ENCODE peak calls at places on chromosomes 4 and X, in five cellular contexts. R is mesenchymal stem cell, E is trophoblast cell, B is neuronal stem cell, G is H1. Y is an unnamed sample.

GRCh38 chr4:127623755-127624087 is 9.0 kb upstream of the INTU start:
- DNase-seq in R (peak; percentile 26), E (peak; percentile 9), B (no peak), G (no peak), Y (no peak)

GRCh38 chr4:123622572-123622971 is 226.0 kb downstream of the SPRY1 start:
- DNase-seq in R (no peak), E (no peak), B (no peak), G (no peak), Y (no peak)

GRCh38 chrX:703466-704210 is 73.0 kb downstream of the SHOX start:
- DNase-seq in R (no peak), E (peak; percentile 79), B (no peak), G (no peak), Y (no peak)

GRCh38 chr4:171629737-171630136 is 183.5 kb upstream of the GALNTL6 start:
- DNase-seq in R (no peak), E (peak; percentile 41), B (no peak), G (no peak), Y (peak; percentile 83)

GRCh38 chr4:159413252-159413941 is 310.5 kb downstream of the RAPGEF2 start:
- DNase-seq in R (no peak), E (no peak), B (no peak), G (no peak), Y (no peak)

GRCh38 chr4:15586046-15586445 is 69.1 kb downstream of the FBXL5 start:
- DNase-seq in R (no peak), E (no peak), B (no peak), G (no peak), Y (no peak)

GRCh38 chr4:36056128-36056527 is 188.2 kb downstream of the ARAP2 start:
- DNase-seq in R (no peak), E (no peak), B (no peak), G (no peak), Y (no peak)

GRCh38 chr4:33841120-33841519 is 2403.2 kb downstream of the ARAP2 start:
- DNase-seq in R (no peak), E (no peak), B (no peak), G (no peak), Y (no peak)

GRCh38 chr4:106369456-106370060 is 980 bp upstream of the GIMD1 start:
- DNase-seq in R (peak; percentile 78), E (peak; percentile 68), B (peak; percentile 45), G (peak; percentile 17), Y (peak; percentile 38)

GRCh38 chr4:67624939-67625338 is 66.4 kb downstream of the STAP1 start:
- DNase-seq in R (no peak), E (no peak), B (no peak), G (no peak), Y (no peak)

GRCh38 chr4:288891-289290 is 16.4 kb downstream of the ZNF732 start:
- DNase-seq in R (no peak), E (no peak), B (no peak), G (no peak), Y (no peak)

GRCh38 chrX:45771114-45771513 is 570.4 kb upstream of the DIPK2B start:
- DNase-seq in R (peak; percentile 94), E (peak; percentile 67), B (no peak), G (no peak), Y (no peak)

GRCh38 chrX:31058284-31058683 is 13.6 kb downstream of the FTHL17 start:
- DNase-seq in R (no peak), E (no peak), B (no peak), G (no peak), Y (no peak)

GRCh38 chrX:18995216-18995615 is 11.3 kb upstream of the PHKA2 start:
- DNase-seq in R (peak; percentile 50), E (peak; percentile 86), B (no peak), G (no peak), Y (no peak)
- H3K4me2 ChIP-seq in R (no peak overlapping the region), E (no peak overlapping the region), B (no peak overlapping the region), G (no peak overlapping the region), Y (no peak overlapping the region)

GRCh38 chr4:173767650-173768049 is 237.6 kb upstream of the HAND2 start:
- DNase-seq in R (no peak), E (no peak), B (no peak), G (no peak), Y (no peak)

GRCh38 chr4:173766231-173766630 is 236.2 kb upstream of the HAND2 start:
- DNase-seq in R (peak; percentile 64), E (no peak), B (no peak), G (no peak), Y (no peak)

GRCh38 chr4:173765731-173766130 is 235.7 kb upstream of the HAND2 start:
- DNase-seq in R (no peak), E (no peak), B (no peak), G (no peak), Y (no peak)

GRCh38 chr4:173769568-173769967 is 239.5 kb upstream of the HAND2 start:
- DNase-seq in R (peak; percentile 33), E (no peak), B (no peak), G (no peak), Y (no peak)
- H2BK12ac ChIP-seq in R (no peak overlapping the region), E (no peak overlapping the region), B (no peak overlapping the region), G (no peak overlapping the region), Y (no peak overlapping the region)

GRCh38 chr4:71201817-71202576 is 136.8 kb upstream of the SLC4A4 start:
- DNase-seq in R (no peak), E (no peak), B (no peak), G (no peak), Y (no peak)
- H3K4ac ChIP-seq in R (no peak overlapping the region), E (no peak overlapping the region), B (no peak overlapping the region), G (no peak overlapping the region), Y (no peak overlapping the region)

GRCh38 chr4:7124643-7125442 is 57.0 kb upstream of the GRPEL1 start:
- DNase-seq in R (peak; percentile 81), E (no peak), B (no peak), G (no peak), Y (peak; percentile 58)
- H3K4me2 ChIP-seq in R (no peak overlapping the region), E (no peak overlapping the region), B (no peak overlapping the region), G (no peak overlapping the region), Y (no peak overlapping the region)

DNA sequence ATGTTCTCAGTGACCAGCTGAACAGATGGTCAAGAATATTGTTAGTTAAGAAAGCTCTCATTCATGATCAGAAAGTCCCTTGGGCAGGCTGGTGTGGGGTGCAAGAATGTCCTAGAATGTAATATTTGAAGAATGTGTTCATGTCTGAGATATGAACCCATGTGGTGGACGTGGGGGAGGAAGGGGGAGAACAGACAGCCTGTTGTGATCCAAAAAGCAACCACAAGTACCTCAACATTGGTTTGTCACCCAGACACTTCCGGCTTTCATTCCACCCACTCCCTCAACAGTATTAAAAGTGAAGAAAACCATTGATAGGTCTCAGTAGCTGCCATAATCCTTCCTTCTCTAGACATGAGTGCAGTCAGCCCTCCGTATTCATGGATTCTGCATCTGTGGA is 82.2 kb downstream of the MAML3 start:
- DNase-seq in R (no peak), E (peak; percentile 29), B (no peak), G (no peak), Y (no peak)
- H2BK12ac ChIP-seq in R (no peak overlapping the region), E (peak overlapping the region; percentile 12), B (no peak overlapping the region), G (no peak overlapping the region), Y (no peak overlapping the region)

GRCh38 chr4:70706516-70706915 is 15.2 kb upstream of the RUFY3 start:
- DNase-seq in R (peak; percentile 21), E (no peak), B (no peak), G (no peak), Y (no peak)
- H3K4ac ChIP-seq in R (no peak overlapping the region), E (no peak overlapping the region), B (no peak overlapping the region), G (no peak overlapping the region), Y (no peak overlapping the region)

Y was measured in H9.